ENCODE peak calls at places on chromosomes 1 and 21, in seven cellular contexts. M is SK-N-SH, L is H1, X is HCT116, F is HepG2, W is GM12878, V is K562. N is an unnamed sample.

GRCh38 chr1:184416921-184417320 is 30.1 kb downstream of the C1orf21 start:
- DNase-seq in M (no peak), L (no peak), X (no peak), F (no peak), W (no peak), V (no peak), N (no peak)

GRCh38 chr1:41109316-41110263 is 88.1 kb upstream of the SLFNL1 start:
- DNase-seq in M (no peak), L (no peak), X (peak; percentile 75), F (peak; percentile 66), W (no peak), V (peak; percentile 79), N (peak; percentile 28)

GRCh38 chr1:18581420-18581880 is 49.2 kb upstream of the PAX7 start:
- DNase-seq in M (peak; percentile 85), L (peak; percentile 93), X (no peak), F (no peak), W (no peak), V (peak; percentile 66), N (peak; percentile 29)

GRCh38 chr1:210342986-210343780 is 14.5 kb downstream of the HHAT start:
- DNase-seq in M (no peak), L (no peak), X (no peak), F (no peak), W (peak; percentile 72), V (no peak), N (no peak)

GRCh38 chr1:196400478-196401453 is 207.5 kb downstream of the KCNT2 start:
- DNase-seq in M (no peak), L (no peak), X (no peak), F (peak; percentile 83), W (no peak), V (no peak), N (peak; percentile 58)

GRCh38 chr21:28454978-28455600 is 537.6 kb downstream of the LTN1 start:
- DNase-seq in M (no peak), L (no peak), X (no peak), F (no peak), W (no peak), V (no peak), N (no peak)

GRCh38 chr1:41662656-41663437 is 178.4 kb upstream of the EDN2 start:
- DNase-seq in M (peak; percentile 86), L (peak; percentile 62), X (no peak), F (no peak), W (no peak), V (no peak), N (no peak)

GRCh38 chr1:9767964-9768668 is 55.6 kb downstream of the CLSTN1 start:
- DNase-seq in M (peak; percentile 60), L (peak; percentile 58), X (peak; percentile 21), F (no peak), W (no peak), V (peak; percentile 60), N (peak; percentile 92)

GRCh38 chr1:152023221-152023620 is 13.6 kb downstream of the S100A11 start:
- DNase-seq in M (no peak), L (no peak), X (no peak), F (no peak), W (no peak), V (no peak), N (no peak)
- TF ChIP-seq JUND in M (no peak), L (no peak), X (no peak), F (no peak), W (no peak), V (no peak), N (no peak)

GRCh38 chr1:234505774-234506114 is 26.8 kb upstream of the TARBP1 start:
- DNase-seq in M (no peak), L (no peak), X (no peak), F (no peak), W (no peak), V (no peak), N (no peak)
- TF ChIP-seq JUND in M (no peak), L (no peak), X (no peak), F (no peak), W (no peak), V (no peak), N (no peak)

DNA sequence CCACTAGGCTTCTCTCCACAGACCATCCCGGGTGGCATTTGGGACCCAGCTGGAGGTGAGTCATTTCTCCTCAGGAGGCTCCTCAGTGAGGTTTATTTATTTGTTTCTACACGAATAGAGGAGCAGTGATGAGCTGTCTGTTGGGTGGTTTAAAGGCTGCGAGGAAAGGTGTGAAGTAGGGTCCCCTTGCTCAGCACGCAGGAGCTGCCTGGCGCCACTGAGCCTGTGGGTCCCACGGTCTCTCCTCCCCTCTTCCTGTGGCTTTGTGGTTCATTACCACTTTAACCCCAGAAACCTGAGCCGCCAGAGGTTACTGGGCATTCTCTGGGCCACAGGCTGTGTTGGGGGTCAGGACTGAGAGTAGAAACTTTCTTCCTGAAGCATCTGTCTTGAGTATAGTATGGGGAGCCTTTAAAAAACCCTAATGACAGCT is 39.9 kb downstream of the IL6R start:
- DNase-seq in M (no peak), L (no peak), X (no peak), F (no peak), W (peak; percentile 59), V (no peak), N (no peak)
- TF ChIP-seq JUND in M (peak; percentile 66), L (no peak), X (no peak), F (no peak), W (no peak), V (no peak), N (no peak)

GRCh38 chr1:22600071-22600816 is 36.2 kb upstream of the C1QA start:
- DNase-seq in M (no peak), L (peak; percentile 60), X (no peak), F (no peak), W (no peak), V (no peak), N (peak; percentile 52)
- TF ChIP-seq JUND in M (no peak), L (no peak), X (no peak), F (no peak), W (no peak), V (no peak), N (no peak)

GRCh38 chr1:27429029-27429425 is 36.6 kb downstream of the GPR3 start:
- DNase-seq in M (no peak), L (no peak), X (no peak), F (no peak), W (no peak), V (no peak), N (no peak)

GRCh38 chr1:27428316-27429028 is 36.0 kb downstream of the GPR3 start:
- DNase-seq in M (peak; percentile 60), L (no peak), X (no peak), F (no peak), W (no peak), V (peak; percentile 96), N (no peak)

GRCh38 chr1:27427836-27428315 is 35.5 kb downstream of the GPR3 start:
- DNase-seq in M (no peak), L (no peak), X (no peak), F (peak; percentile 58), W (no peak), V (no peak), N (no peak)

GRCh38 chr1:27427329-27427728 is 34.9 kb downstream of the GPR3 start:
- DNase-seq in M (no peak), L (no peak), X (no peak), F (no peak), W (no peak), V (no peak), N (no peak)

GRCh38 chr1:27430903-27431653 is 38.7 kb downstream of the GPR3 start:
- DNase-seq in M (no peak), L (no peak), X (no peak), F (no peak), W (no peak), V (peak; percentile 51), N (peak; percentile 28)
- TF ChIP-seq JUND in M (no peak), L (no peak), X (no peak), F (no peak), W (no peak), V (no peak), N (no peak)

DNA sequence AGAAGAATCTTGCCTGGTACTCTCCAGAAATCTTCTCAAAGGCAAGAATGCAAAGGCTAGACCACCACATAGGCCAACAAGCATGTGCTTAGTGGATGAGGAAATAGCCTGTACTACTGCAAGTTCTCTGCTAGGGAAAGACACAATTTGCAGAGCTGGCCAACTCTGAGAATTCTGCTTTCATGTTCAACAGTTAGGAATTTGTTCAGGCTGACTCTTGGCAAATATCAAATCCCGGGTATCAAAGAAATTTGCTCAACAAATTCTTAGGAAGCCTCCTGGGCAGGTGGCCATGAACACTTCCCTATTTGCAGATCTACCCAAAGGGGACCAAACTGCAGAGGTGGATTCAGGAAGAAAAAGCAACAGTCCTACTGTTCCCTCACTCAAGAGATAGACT is 15.0 kb upstream of the H3-3A start:
- DNase-seq in M (no peak), L (no peak), X (no peak), F (peak; percentile 22), W (no peak), V (no peak), N (no peak)
- TF ChIP-seq JUND in M (no peak), L (no peak), X (no peak), F (no peak), W (no peak), V (no peak), N (no peak)

GRCh38 chr21:25552856-25553255 is 54.4 kb downstream of the MRPL39 start:
- DNase-seq in M (no peak), L (no peak), X (no peak), F (peak; percentile 42), W (no peak), V (no peak), N (no peak)

GRCh38 chr21:25550805-25551204 is 56.5 kb downstream of the MRPL39 start:
- DNase-seq in M (no peak), L (no peak), X (no peak), F (no peak), W (no peak), V (no peak), N (no peak)

GRCh38 chr21:25555492-25555891 is 51.8 kb downstream of the MRPL39 start:
- DNase-seq in M (no peak), L (no peak), X (no peak), F (no peak), W (no peak), V (no peak), N (no peak)

GRCh38 chr21:25551548-25551947 is 55.7 kb downstream of the MRPL39 start:
- DNase-seq in M (no peak), L (no peak), X (no peak), F (no peak), W (no peak), V (no peak), N (no peak)

GRCh38 chr21:25550352-25550751 is 56.9 kb downstream of the MRPL39 start:
- DNase-seq in M (no peak), L (no peak), X (no peak), F (no peak), W (no peak), V (no peak), N (no peak)
- TF ChIP-seq JUND in M (no peak), L (no peak), X (no peak), F (no peak), W (no peak), V (no peak), N (no peak)

N was measured in T47D.